ENCODE peak calls at places on chromosomes 11 and 22, in eight cellular contexts. F, L, H, X, P, A, C and K are unnamed samples.

GRCh38 chr22:33785283-33785991 is 134.8 kb downstream of the LARGE1 start:
- DNase-seq in F (peak), L (no peak), C (peak), A (no peak), H (peak), X (peak), P (no peak), K (no peak)

GRCh38 chr11:30284836-30285235 is 38.1 kb upstream of the ARL14EP start:
- DNase-seq in C (no peak), H (no peak), P (no peak), L (no peak), F (no peak), A (no peak), X (no peak), K (no peak)

GRCh38 chr11:61035086-61035835 is 63.8 kb downstream of the CD6 start:
- DNase-seq in F (no peak), H (no peak), P (no peak), L (no peak), A (no peak), C (no peak), X (no peak), K (no peak)

GRCh38 chr11:14544611-14545010 is 24.4 kb upstream of the PSMA1 start:
- DNase-seq in F (peak), X (peak), A (no peak), H (no peak), L (peak), P (no peak), C (peak), K (no peak)

GRCh38 chr11:100823360-100823759 is 136.3 kb downstream of the ARHGAP42 start:
- DNase-seq in C (peak), A (no peak), F (peak), H (no peak), L (peak), X (peak), P (no peak), K (no peak)

GRCh38 chr11:110046759-110047386 is 46.3 kb upstream of the ZC3H12C start:
- DNase-seq in L (no peak), A (no peak), X (no peak), H (no peak), F (no peak), C (no peak), P (no peak), K (no peak)

GRCh38 chr11:73576226-73576625 is 21.7 kb downstream of the FAM168A start:
- DNase-seq in X (no peak), H (no peak), C (no peak), L (no peak), F (no peak), A (no peak), P (no peak), K (no peak)

GRCh38 chr22:28019360-28019759 is 100.3 kb upstream of the PITPNB start:
- DNase-seq in X (peak), L (peak), H (no peak), P (no peak), A (no peak), C (no peak), F (no peak), K (no peak)

GRCh38 chr11:34348919-34349318 is 8.9 kb downstream of the ABTB2 start:
- DNase-seq in A (no peak), P (no peak), H (no peak), C (no peak), L (no peak), X (peak), F (peak), K (no peak)

GRCh38 chr11:87097582-87097981 is 59.8 kb downstream of the TMEM135 start:
- DNase-seq in X (peak), F (peak), H (no peak), P (no peak), A (peak), L (peak), C (peak), K (peak)

GRCh38 chr11:10494636-10495463 is 39.8 kb downstream of the AMPD3 start:
- DNase-seq in F (no peak), C (no peak), P (no peak), X (no peak), A (no peak), H (no peak), L (no peak), K (no peak)

GRCh38 chr11:75879737-75880136 is 64.7 kb downstream of the UVRAG start:
- DNase-seq in X (no peak), A (no peak), C (no peak), H (no peak), P (no peak), L (no peak), F (no peak), K (no peak)

GRCh38 chr11:76159983-76160661 is 46.2 kb downstream of the WNT11 start:
- DNase-seq in A (no peak), L (no peak), C (no peak), F (no peak), H (no peak), P (no peak), X (no peak), K (no peak)